ENCODE peak calls at places on chromosomes 1 and 21, in ten cellular contexts. One of them, this sample, is unnamed.
A peak's percentile ranks its signal among the peaks of the same experiment; 100 is the strongest.

GRCh38 chr1:16009030-16009460 is 5.0 kb downstream of the SRARP start:
- DNase-seq in Panc1: peak; percentile 66
- DNase-seq in heart left ventricle: peak; percentile 76
- DNase-seq in testis: peak; percentile 91
- DNase-seq in omental fat pad: peak; percentile 93
- DNase-seq in psoas muscle: peak; percentile 82
- DNase-seq in tibial artery: peak; percentile 87
- DNase-seq in breast epithelium: peak; percentile 66
- DNase-seq in fibroblast of lung: peak; percentile 70
- DNase-seq in NB4: peak; percentile 72
- DNase-seq in this sample: peak; percentile 96

GRCh38 chr1:83705091-83705490 is 293.8 kb downstream of the TTLL7 start:
- DNase-seq in psoas muscle: no peak
- DNase-seq in Panc1: no peak
- DNase-seq in fibroblast of lung: peak; percentile 52
- DNase-seq in omental fat pad: no peak
- DNase-seq in heart left ventricle: no peak
- DNase-seq in tibial artery: no peak
- DNase-seq in NB4: peak; percentile 1
- DNase-seq in testis: no peak
- DNase-seq in breast epithelium: no peak
- DNase-seq in this sample: no peak

GRCh38 chr1:53580009-53580400 is 120.8 kb downstream of the DMRTB1 start:
- DNase-seq in testis: no peak
- DNase-seq in NB4: no peak
- DNase-seq in psoas muscle: no peak
- DNase-seq in Panc1: no peak
- DNase-seq in breast epithelium: no peak
- DNase-seq in tibial artery: peak; percentile 42
- DNase-seq in heart left ventricle: no peak
- DNase-seq in omental fat pad: no peak
- DNase-seq in fibroblast of lung: no peak
- DNase-seq in this sample: no peak

GRCh38 chr1:3062616-3063378 is 6.2 kb upstream of the PRDM16 start:
- DNase-seq in omental fat pad: peak; percentile 9
- DNase-seq in NB4: no peak
- DNase-seq in Panc1: no peak
- DNase-seq in tibial artery: peak; percentile 66
- DNase-seq in testis: no peak
- DNase-seq in fibroblast of lung: no peak
- DNase-seq in breast epithelium: no peak
- DNase-seq in heart left ventricle: no peak
- DNase-seq in psoas muscle: no peak
- DNase-seq in this sample: no peak

GRCh38 chr1:208848854-208849253 is 604.7 kb upstream of the PLXNA2 start:
- DNase-seq in omental fat pad: no peak
- DNase-seq in fibroblast of lung: no peak
- DNase-seq in testis: no peak
- DNase-seq in psoas muscle: no peak
- DNase-seq in tibial artery: no peak
- DNase-seq in heart left ventricle: no peak
- DNase-seq in NB4: no peak
- DNase-seq in Panc1: no peak
- DNase-seq in breast epithelium: no peak
- DNase-seq in this sample: no peak

GRCh38 chr21:33968082-33968997 is 52.7 kb upstream of the ATP5PO start:
- DNase-seq in NB4: peak; percentile 27
- DNase-seq in testis: no peak
- DNase-seq in psoas muscle: no peak
- DNase-seq in breast epithelium: no peak
- DNase-seq in omental fat pad: no peak
- DNase-seq in tibial artery: no peak
- DNase-seq in Panc1: no peak
- DNase-seq in heart left ventricle: peak; percentile 38
- DNase-seq in fibroblast of lung: peak; percentile 62
- DNase-seq in this sample: no peak

GRCh38 chr1:220235462-220235861 is 36.8 kb downstream of the RAB3GAP2 start:
- DNase-seq in testis: no peak
- DNase-seq in NB4: no peak
- DNase-seq in heart left ventricle: no peak
- DNase-seq in omental fat pad: no peak
- DNase-seq in tibial artery: no peak
- DNase-seq in breast epithelium: no peak
- DNase-seq in fibroblast of lung: no peak
- DNase-seq in Panc1: peak; percentile 4
- DNase-seq in psoas muscle: no peak
- DNase-seq in this sample: no peak

GRCh38 chr21:35527358-35527757 is 478.3 kb upstream of the RUNX1 start:
- DNase-seq in testis: no peak
- DNase-seq in psoas muscle: no peak
- DNase-seq in NB4: no peak
- DNase-seq in breast epithelium: no peak
- DNase-seq in fibroblast of lung: no peak
- DNase-seq in tibial artery: no peak
- DNase-seq in omental fat pad: no peak
- DNase-seq in heart left ventricle: no peak
- DNase-seq in Panc1: no peak
- DNase-seq in this sample: no peak

GRCh38 chr1:46487818-46488218 is 1.8 kb upstream of the DMBX1 start:
- DNase-seq in tibial artery: no peak
- DNase-seq in heart left ventricle: no peak
- DNase-seq in omental fat pad: no peak
- DNase-seq in breast epithelium: no peak
- DNase-seq in Panc1: no peak
- DNase-seq in psoas muscle: no peak
- DNase-seq in NB4: peak; percentile 52
- DNase-seq in testis: no peak
- DNase-seq in fibroblast of lung: no peak
- DNase-seq in this sample: no peak

GRCh38 chr1:204479387-204480136 is 15.0 kb downstream of the PIK3C2B start:
- DNase-seq in fibroblast of lung: no peak
- DNase-seq in omental fat pad: no peak
- DNase-seq in testis: no peak
- DNase-seq in tibial artery: no peak
- DNase-seq in Panc1: no peak
- DNase-seq in psoas muscle: no peak
- DNase-seq in breast epithelium: peak; percentile 92
- DNase-seq in NB4: no peak
- DNase-seq in heart left ventricle: no peak
- DNase-seq in this sample: no peak

GRCh38 chr1:215992620-215993019 is 425.5 kb downstream of the KCTD3 start:
- DNase-seq in tibial artery: no peak
- DNase-seq in fibroblast of lung: peak; percentile 51
- DNase-seq in psoas muscle: no peak
- DNase-seq in breast epithelium: no peak
- DNase-seq in omental fat pad: no peak
- DNase-seq in heart left ventricle: no peak
- DNase-seq in testis: no peak
- DNase-seq in NB4: peak; percentile 12
- DNase-seq in Panc1: no peak
- DNase-seq in this sample: no peak
- TF ChIP-seq CTCF in tibial artery: no peak
- TF ChIP-seq CTCF in fibroblast of lung: peak; percentile 55
- TF ChIP-seq CTCF in psoas muscle: peak; percentile 5
- TF ChIP-seq CTCF in breast epithelium: no peak
- TF ChIP-seq CTCF in omental fat pad: no peak
- TF ChIP-seq CTCF in heart left ventricle: no peak
- TF ChIP-seq CTCF in testis: no peak
- TF ChIP-seq CTCF in NB4: peak; percentile 18
- TF ChIP-seq CTCF in Panc1: peak; percentile 23
- TF ChIP-seq CTCF in this sample: peak; percentile 67

GRCh38 chr1:150364231-150365003 is 470 bp downstream of the RPRD2 start:
- DNase-seq in fibroblast of lung: peak; percentile 71
- DNase-seq in psoas muscle: peak; percentile 83
- DNase-seq in testis: peak; percentile 86
- DNase-seq in Panc1: no peak
- DNase-seq in tibial artery: peak; percentile 87
- DNase-seq in NB4: peak; percentile 85
- DNase-seq in omental fat pad: peak; percentile 29
- DNase-seq in heart left ventricle: peak; percentile 79
- DNase-seq in breast epithelium: peak; percentile 69
- DNase-seq in this sample: peak; percentile 63
- TF ChIP-seq CTCF in fibroblast of lung: no peak
- TF ChIP-seq CTCF in psoas muscle: peak; percentile 7
- TF ChIP-seq CTCF in testis: no peak
- TF ChIP-seq CTCF in Panc1: no peak
- TF ChIP-seq CTCF in tibial artery: peak; percentile 14
- TF ChIP-seq CTCF in NB4: no peak
- TF ChIP-seq CTCF in omental fat pad: no peak
- TF ChIP-seq CTCF in heart left ventricle: peak; percentile 9
- TF ChIP-seq CTCF in breast epithelium: no peak
- TF ChIP-seq CTCF in this sample: no peak

DNA sequence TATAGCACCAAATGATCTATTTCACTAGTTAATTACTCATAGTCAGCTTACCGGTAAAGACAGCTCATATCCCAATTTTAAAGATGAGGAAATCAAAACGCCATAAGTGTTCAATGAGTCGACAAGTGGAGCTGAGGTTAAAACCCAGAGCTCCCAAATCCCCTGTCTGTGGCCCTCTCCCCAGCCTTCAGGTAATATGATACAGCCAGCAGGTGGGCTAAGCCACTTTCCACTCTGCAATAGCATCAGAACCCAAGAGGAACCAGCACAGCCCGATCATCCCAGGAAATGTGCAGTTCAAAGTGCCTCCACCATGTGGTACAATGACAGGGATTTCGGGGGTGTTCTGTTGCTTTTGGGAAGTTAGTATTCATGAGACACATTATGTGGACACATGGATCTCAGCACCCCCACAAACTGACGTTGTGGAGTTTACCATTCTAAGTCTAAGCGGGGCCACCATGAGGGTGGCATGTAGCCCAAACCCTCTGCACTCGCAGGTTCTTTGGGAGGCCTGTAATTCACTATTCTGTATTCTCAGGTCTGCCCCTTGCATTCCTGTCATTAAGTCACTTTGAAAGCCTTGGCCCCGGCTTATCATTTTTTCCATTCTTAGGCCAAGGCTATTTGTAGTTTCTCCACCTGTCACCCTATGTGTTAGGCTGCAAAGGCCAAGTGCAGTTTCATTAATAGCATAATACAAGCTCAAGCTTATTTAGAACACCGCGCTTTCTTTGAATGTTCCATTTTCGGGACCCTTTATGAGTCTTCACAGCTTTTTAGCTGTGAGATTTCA is 26.3 kb upstream of the ACTN2 start:
- DNase-seq in psoas muscle: no peak
- DNase-seq in breast epithelium: no peak
- DNase-seq in NB4: no peak
- DNase-seq in testis: no peak
- DNase-seq in heart left ventricle: no peak
- DNase-seq in fibroblast of lung: no peak
- DNase-seq in omental fat pad: no peak
- DNase-seq in Panc1: no peak
- DNase-seq in tibial artery: no peak
- DNase-seq in this sample: no peak
- TF ChIP-seq CTCF in psoas muscle: no peak
- TF ChIP-seq CTCF in breast epithelium: no peak
- TF ChIP-seq CTCF in NB4: no peak
- TF ChIP-seq CTCF in testis: no peak
- TF ChIP-seq CTCF in heart left ventricle: no peak
- TF ChIP-seq CTCF in fibroblast of lung: no peak
- TF ChIP-seq CTCF in omental fat pad: no peak
- TF ChIP-seq CTCF in Panc1: no peak
- TF ChIP-seq CTCF in tibial artery: no peak
- TF ChIP-seq CTCF in this sample: no peak

DNA sequence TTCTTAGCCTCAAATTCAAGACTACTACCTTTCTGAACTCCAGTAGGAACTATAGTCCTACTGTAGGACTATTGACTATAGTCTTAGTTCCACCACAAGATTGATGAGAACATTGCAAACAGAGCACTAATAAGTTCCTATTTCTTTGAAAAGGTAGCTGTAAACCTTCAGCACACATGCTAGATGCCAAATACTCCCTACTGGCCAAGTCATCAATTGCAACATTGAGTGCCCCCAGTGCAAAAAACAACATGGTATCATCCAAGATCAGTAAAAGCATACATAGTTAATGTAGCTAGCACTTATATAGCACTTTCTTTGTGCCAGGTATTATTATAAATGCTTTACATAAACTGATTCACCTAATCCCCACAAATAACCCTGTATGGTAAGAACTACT is 99.8 kb downstream of the MRPL39 start:
- DNase-seq in breast epithelium: no peak
- DNase-seq in heart left ventricle: no peak
- DNase-seq in fibroblast of lung: no peak
- DNase-seq in tibial artery: no peak
- DNase-seq in testis: no peak
- DNase-seq in omental fat pad: no peak
- DNase-seq in psoas muscle: no peak
- DNase-seq in NB4: peak; percentile 5
- DNase-seq in Panc1: no peak
- DNase-seq in this sample: no peak
- TF ChIP-seq CTCF in breast epithelium: no peak
- TF ChIP-seq CTCF in heart left ventricle: no peak
- TF ChIP-seq CTCF in fibroblast of lung: no peak
- TF ChIP-seq CTCF in tibial artery: no peak
- TF ChIP-seq CTCF in testis: no peak
- TF ChIP-seq CTCF in omental fat pad: no peak
- TF ChIP-seq CTCF in psoas muscle: no peak
- TF ChIP-seq CTCF in NB4: no peak
- TF ChIP-seq CTCF in Panc1: no peak
- TF ChIP-seq CTCF in this sample: no peak

GRCh38 chr1:109075531-109076490 is at the start of gene TAF13:
- DNase-seq in breast epithelium: peak; percentile 91
- DNase-seq in tibial artery: peak; percentile 96
- DNase-seq in NB4: peak; percentile 95
- DNase-seq in fibroblast of lung: peak; percentile 95
- DNase-seq in omental fat pad: peak; percentile 86
- DNase-seq in testis: peak; percentile 95
- DNase-seq in heart left ventricle: peak; percentile 97
- DNase-seq in Panc1: peak; percentile 66
- DNase-seq in psoas muscle: peak; percentile 96
- DNase-seq in this sample: peak; percentile 83
- TF ChIP-seq CTCF in breast epithelium: peak; percentile 61
- TF ChIP-seq CTCF in tibial artery: peak; percentile 44
- TF ChIP-seq CTCF in NB4: no peak
- TF ChIP-seq CTCF in fibroblast of lung: peak; percentile 32
- TF ChIP-seq CTCF in omental fat pad: no peak
- TF ChIP-seq CTCF in testis: peak; percentile 57
- TF ChIP-seq CTCF in heart left ventricle: peak; percentile 25
- TF ChIP-seq CTCF in Panc1: no peak
- TF ChIP-seq CTCF in psoas muscle: peak; percentile 44
- TF ChIP-seq CTCF in this sample: peak; percentile 43